ENCODE peak calls at places on chromosomes 5 and 9, in seven cellular contexts. D, G, N, H, T, L and R are unnamed samples.

GRCh38 chr9:87662808-87663528 is 63.0 kb upstream of the CTSL start:
- DNase-seq in D (peak; percentile 84), G (peak; percentile 80), N (peak; percentile 77), H (peak; percentile 81), T (peak; percentile 81), L (peak; percentile 44), R (peak; percentile 90)

GRCh38 chr5:68562308-68562707 is 346.8 kb downstream of the PIK3R1 start:
- DNase-seq in D (no peak), G (no peak), N (no peak), H (no peak), T (peak; percentile 48), L (peak; percentile 44), R (peak; percentile 85)

GRCh38 chr9:99237356-99237755 is 15.3 kb downstream of the SEC61B start:
- DNase-seq in D (no peak), G (no peak), N (no peak), H (no peak), T (no peak), L (no peak), R (no peak)

GRCh38 chr5:113761594-113761993 is 248.1 kb downstream of the YTHDC2 start:
- DNase-seq in D (no peak), G (no peak), N (no peak), H (no peak), T (no peak), L (no peak), R (no peak)

GRCh38 chr5:41345295-41345694 is 132.0 kb upstream of the C6 start:
- DNase-seq in D (no peak), G (no peak), N (no peak), H (no peak), T (no peak), L (no peak), R (no peak)

GRCh38 chr9:107020040-107020530 is 157.1 kb downstream of the ZNF462 start:
- DNase-seq in D (no peak), G (peak; percentile 94), N (peak; percentile 34), H (no peak), T (no peak), L (peak; percentile 96), R (no peak)

GRCh38 chr5:31935702-31936347 is 238.3 kb downstream of the GOLPH3 start:
- DNase-seq in D (no peak), G (peak; percentile 10), N (peak; percentile 39), H (peak; percentile 52), T (peak; percentile 78), L (no peak), R (peak; percentile 52)

GRCh38 chr9:115808695-115809094 is 344.9 kb upstream of the PAPPA start:
- DNase-seq in D (no peak), G (no peak), N (no peak), H (no peak), T (no peak), L (peak; percentile 88), R (no peak)

GRCh38 chr5:136058031-136058971 is 29.5 kb downstream of the TGFBI start:
- DNase-seq in D (no peak), G (peak; percentile 96), N (peak; percentile 69), H (no peak), T (no peak), L (peak; percentile 100), R (peak; percentile 41)

GRCh38 chr9:101176384-101176783 is 147.9 kb downstream of the PLPPR1 start:
- DNase-seq in D (no peak), G (no peak), N (no peak), H (no peak), T (no peak), L (no peak), R (peak; percentile 12)

GRCh38 chr5:1246711-1247431 is 21.7 kb downstream of the SLC6A18 start:
- DNase-seq in D (peak; percentile 86), G (peak; percentile 38), N (no peak), H (no peak), T (peak; percentile 60), L (no peak), R (no peak)

GRCh38 chr9:122202099-122202498 is 26.7 kb downstream of the LHX6 start:
- DNase-seq in D (no peak), G (no peak), N (no peak), H (no peak), T (no peak), L (no peak), R (no peak)

GRCh38 chr9:129894106-129894823 is 59.0 kb downstream of the USP20 start:
- DNase-seq in D (no peak), G (no peak), N (no peak), H (no peak), T (no peak), L (no peak), R (no peak)

GRCh38 chr5:122508623-122509022 is 196.6 kb downstream of the SNCAIP start:
- DNase-seq in D (no peak), G (no peak), N (no peak), H (no peak), T (no peak), L (no peak), R (no peak)

GRCh38 chr5:57334475-57334874 is 148.1 kb downstream of the ACTBL2 start:
- DNase-seq in D (no peak), G (no peak), N (no peak), H (no peak), T (no peak), L (peak; percentile 47), R (no peak)

GRCh38 chr5:112694853-112695709 is 42.6 kb upstream of the APC start:
- DNase-seq in D (no peak), G (peak; percentile 84), N (no peak), H (no peak), T (no peak), L (peak; percentile 59), R (no peak)

GRCh38 chr5:57844410-57844809 is 361.8 kb upstream of the ACTBL2 start:
- DNase-seq in D (no peak), G (no peak), N (no peak), H (no peak), T (no peak), L (no peak), R (no peak)

GRCh38 chr5:154163327-154163997 is 27.1 kb upstream of the GALNT10 start:
- DNase-seq in D (no peak), G (no peak), N (no peak), H (no peak), T (no peak), L (no peak), R (no peak)

GRCh38 chr5:148979104-148979723 is 83.6 kb downstream of the SH3TC2 start:
- DNase-seq in D (peak; percentile 2), G (peak; percentile 42), N (peak; percentile 79), H (peak; percentile 86), T (no peak), L (no peak), R (no peak)

GRCh38 chr9:113742878-113743277 is 133.2 kb upstream of the ZNF618 start:
- DNase-seq in D (no peak), G (no peak), N (no peak), H (no peak), T (no peak), L (no peak), R (no peak)

DNA sequence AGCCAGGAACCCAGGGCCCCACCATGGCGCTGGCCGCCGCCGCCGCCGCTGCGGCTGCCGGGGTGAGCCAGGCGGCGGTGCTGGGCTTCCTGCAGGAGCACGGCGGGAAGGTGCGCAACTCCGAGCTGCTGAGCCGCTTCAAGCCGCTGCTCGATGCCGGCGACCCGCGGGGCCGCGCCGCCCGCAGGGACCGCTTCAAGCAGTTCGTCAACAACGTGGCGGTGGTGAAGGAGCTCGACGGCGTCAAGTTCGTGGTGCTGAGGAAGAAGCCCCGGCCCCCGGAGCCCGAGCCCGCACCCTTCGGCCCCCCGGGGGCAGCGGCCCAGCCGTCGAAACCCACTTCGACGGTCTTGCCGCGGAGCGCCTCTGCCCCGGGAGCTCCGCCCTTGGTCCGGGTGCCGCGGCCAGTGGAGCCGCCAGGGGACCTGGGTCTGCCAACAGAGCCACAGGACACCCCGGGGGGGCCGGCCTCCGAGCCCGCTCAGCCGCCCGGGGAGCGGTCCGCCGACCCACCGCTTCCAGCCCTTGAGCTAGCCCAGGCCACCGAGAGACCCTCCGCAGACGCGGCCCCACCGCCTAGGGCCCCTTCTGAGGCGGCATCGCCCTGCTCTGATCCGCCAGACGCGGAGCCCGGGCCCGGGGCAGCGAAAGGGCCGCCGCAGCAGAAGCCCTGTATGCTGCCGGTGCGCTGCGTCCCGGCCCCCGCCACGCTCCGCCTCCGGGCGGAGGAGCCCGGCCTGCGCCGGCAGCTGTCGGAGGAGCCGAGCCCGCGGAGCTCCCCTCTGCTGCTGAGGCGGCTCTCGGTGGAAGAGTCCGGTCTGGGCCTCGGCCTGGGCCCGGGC is 718 bp downstream of the SOWAHA start:
- DNase-seq in D (peak; percentile 89), G (peak; percentile 47), N (no peak), H (no peak), T (peak; percentile 22), L (no peak), R (peak; percentile 57)
- H3K4me3 ChIP-seq in D (no peak overlapping the region), G (peak overlapping the region; percentile 34), N (peak overlapping the region; percentile 11), H (peak overlapping the region; percentile 49), T (peak overlapping the region; percentile 60), L (peak overlapping the region; percentile 32), R (peak overlapping the region; percentile 58)

GRCh38 chr5:100516285-100516684 is 18.9 kb upstream of the FAM174A start:
- DNase-seq in D (no peak), G (no peak), N (no peak), H (no peak), T (no peak), L (no peak), R (no peak)

GRCh38 chr5:100518377-100518776 is 16.8 kb upstream of the FAM174A start:
- DNase-seq in D (no peak), G (no peak), N (no peak), H (no peak), T (no peak), L (no peak), R (no peak)

GRCh38 chr5:100517301-100517974 is 17.7 kb upstream of the FAM174A start:
- DNase-seq in D (no peak), G (no peak), N (peak; percentile 78), H (peak; percentile 84), T (no peak), L (no peak), R (peak; percentile 32)

GRCh38 chr5:100519075-100519474 is 16.1 kb upstream of the FAM174A start:
- DNase-seq in D (no peak), G (no peak), N (no peak), H (no peak), T (no peak), L (no peak), R (no peak)

GRCh38 chr5:100520348-100520747 is 14.8 kb upstream of the FAM174A start:
- DNase-seq in D (no peak), G (no peak), N (no peak), H (no peak), T (no peak), L (no peak), R (peak; percentile 12)
- H3K4me3 ChIP-seq in D (no peak overlapping the region), G (no peak overlapping the region), N (no peak overlapping the region), H (no peak overlapping the region), T (no peak overlapping the region), L (no peak overlapping the region), R (no peak overlapping the region)

GRCh38 chr5:107668933-107669542 is 1.7 kb downstream of the EFNA5 start:
- DNase-seq in D (no peak), G (peak; percentile 11), N (no peak), H (no peak), T (peak; percentile 37), L (no peak), R (peak; percentile 32)
- H3K4me3 ChIP-seq in D (no peak overlapping the region), G (peak overlapping the region; percentile 78), N (peak overlapping the region; percentile 49), H (peak overlapping the region; percentile 71), T (peak overlapping the region; percentile 71), L (peak overlapping the region; percentile 52), R (peak overlapping the region; percentile 87)

DNA sequence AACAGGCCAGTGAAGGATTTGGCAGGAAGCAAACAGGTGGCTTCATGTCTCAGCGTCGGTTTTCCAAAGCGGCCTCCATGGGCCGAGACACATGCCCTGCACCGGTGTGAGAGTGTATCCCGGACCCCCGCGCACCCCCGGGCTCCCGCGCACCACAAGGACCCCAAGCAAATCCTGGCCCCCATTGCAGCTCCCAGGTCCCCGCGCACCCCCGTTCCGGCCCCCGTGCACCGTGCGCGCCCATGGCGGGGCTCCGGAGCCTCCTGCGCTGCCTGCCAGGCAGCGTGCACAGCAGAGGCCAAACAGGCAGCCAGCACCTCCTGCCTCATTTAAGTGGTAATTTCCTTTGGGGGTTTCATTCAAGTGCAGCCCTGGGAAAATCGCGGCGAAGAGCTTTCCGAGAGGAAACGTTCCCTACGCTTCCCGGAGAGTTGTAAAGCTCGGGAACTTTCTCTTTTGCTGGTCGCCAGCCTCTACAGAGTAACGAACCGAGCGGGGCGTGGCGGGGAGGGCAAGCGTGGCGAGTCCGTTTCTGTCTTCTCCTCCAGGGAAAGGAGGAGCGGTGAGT is 145.5 kb upstream of the SLC24A2 start:
- DNase-seq in D (peak; percentile 85), G (peak; percentile 74), N (no peak), H (no peak), T (peak; percentile 36), L (peak; percentile 1), R (no peak)
- H3K4me3 ChIP-seq in D (peak overlapping the region; percentile 4), G (peak overlapping the region; percentile 83), N (peak overlapping the region; percentile 31), H (peak overlapping the region; percentile 49), T (peak overlapping the region; percentile 66), L (peak overlapping the region; percentile 41), R (no peak overlapping the region)